ENCODE peak calls at places on chromosome 16, in five cellular contexts. Y is AG09319, U is Peyer's patch, G is left ventricle myocardium inferior, K is mucosa of descending colon. N is an unnamed sample.

GRCh38 chr16:57970971-57971370 is at the start of gene CNGB1:
- DNase-seq in Y (no peak), U (no peak), G (no peak), K (no peak), N (no peak)

GRCh38 chr16:10465821-10466220 is 80.0 kb downstream of the ATF7IP2 start:
- DNase-seq in Y (no peak), U (no peak), G (no peak), K (no peak), N (no peak)

GRCh38 chr16:24568392-24568791 is 29.0 kb downstream of the RBBP6 start:
- DNase-seq in Y (no peak), U (no peak), G (no peak), K (no peak), N (no peak)

GRCh38 chr16:21117567-21117966 is 33.1 kb downstream of the DNAH3 start:
- DNase-seq in Y (no peak), U (no peak), G (no peak), K (no peak), N (no peak)

GRCh38 chr16:89921131-89921698 is 1.9 kb upstream of the TUBB3 start:
- DNase-seq in Y (no peak), U (no peak), G (no peak), K (peak; percentile 48), N (no peak)

GRCh38 chr16:3950343-3951193 is 70.1 kb upstream of the CREBBP start:
- DNase-seq in Y (peak; percentile 95), U (no peak), G (peak; percentile 86), K (peak; percentile 68), N (peak; percentile 26)

GRCh38 chr16:56789360-56789759 is 59.4 kb downstream of the NUP93 start:
- DNase-seq in Y (no peak), U (no peak), G (no peak), K (no peak), N (no peak)

GRCh38 chr16:25419123-25419522 is 161.5 kb upstream of the ZKSCAN2 start:
- DNase-seq in Y (no peak), U (no peak), G (no peak), K (no peak), N (no peak)

GRCh38 chr16:53502331-53503269 is at the start of gene AKTIP:
- DNase-seq in Y (no peak), U (peak; percentile 44), G (peak; percentile 37), K (peak; percentile 80), N (no peak)

DNA sequence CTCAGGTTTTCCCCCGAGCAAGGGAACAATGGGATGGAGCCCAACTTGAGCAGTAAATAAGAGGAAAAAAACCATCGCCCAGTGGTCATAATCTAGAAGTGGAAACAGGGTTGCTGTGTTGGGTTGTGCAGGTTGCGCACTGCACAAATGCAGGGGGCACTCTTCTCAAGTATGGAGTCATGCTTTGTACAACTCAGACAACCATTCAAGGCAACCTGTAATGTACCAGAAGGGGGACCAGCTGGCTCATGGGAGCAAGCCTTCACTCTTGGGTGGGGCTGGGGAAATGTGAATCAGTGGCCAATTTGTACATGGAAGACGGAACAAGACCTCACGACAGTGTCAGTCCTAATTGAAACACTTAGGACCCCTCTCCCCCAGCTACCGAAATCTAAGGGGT is 23.9 kb upstream of the LITAF start:
- DNase-seq in Y (no peak), U (no peak), G (no peak), K (peak; percentile 10), N (no peak)
- TF ChIP-seq CTCF in Y (no peak), U (no peak), G (no peak), K (no peak), N (no peak)

GRCh38 chr16:75219088-75219487 is 300 bp downstream of the CTRB1 start:
- DNase-seq in Y (no peak), U (no peak), G (no peak), K (no peak), N (no peak)
- TF ChIP-seq CTCF in Y (no peak), U (no peak), G (no peak), K (no peak), N (no peak)

DNA sequence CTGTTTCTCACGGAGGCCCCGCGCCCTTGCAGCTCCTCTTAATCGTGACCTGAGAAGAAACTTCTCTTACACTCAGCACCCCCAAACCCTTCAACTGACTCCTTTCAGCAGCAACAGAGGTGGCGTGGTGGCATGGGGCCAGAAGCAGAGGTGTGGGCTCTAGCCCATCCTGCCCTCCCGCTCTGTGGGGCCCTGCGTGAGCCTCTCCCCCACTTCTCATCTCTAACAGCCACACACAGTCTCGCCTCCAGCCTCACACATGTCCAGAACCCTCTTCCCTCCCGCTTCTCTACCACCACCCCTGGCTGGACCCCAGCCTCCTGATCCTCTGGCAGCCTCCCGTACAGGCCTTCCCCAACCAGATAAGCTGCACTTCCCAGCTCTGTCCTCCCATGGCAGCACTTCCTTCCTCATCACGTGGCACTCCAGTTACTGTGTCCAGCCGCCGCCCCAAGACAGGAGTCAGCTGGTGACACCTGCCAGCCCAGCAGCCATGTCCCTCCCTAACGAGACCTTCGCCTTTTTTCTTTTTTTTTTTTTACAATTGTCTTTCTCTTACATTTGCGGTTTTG is 30.5 kb downstream of the NSMCE1 start:
- DNase-seq in Y (no peak), U (peak; percentile 39), G (no peak), K (peak; percentile 89), N (no peak)
- TF ChIP-seq CTCF in Y (no peak), U (no peak), G (no peak), K (no peak), N (no peak)

GRCh38 chr16:26963109-26963508 is 103.6 kb upstream of the C16orf82 start:
- DNase-seq in Y (no peak), U (no peak), G (no peak), K (no peak), N (no peak)
- TF ChIP-seq CTCF in Y (peak; percentile 50), U (no peak), G (no peak), K (no peak), N (peak; percentile 27)

GRCh38 chr16:71963125-71963875 is 36.9 kb downstream of the PKD1L3 start:
- DNase-seq in Y (no peak), U (no peak), G (no peak), K (no peak), N (no peak)

GRCh38 chr16:71966932-71967331 is 33.3 kb downstream of the PKD1L3 start:
- DNase-seq in Y (no peak), U (no peak), G (no peak), K (no peak), N (no peak)

GRCh38 chr16:71956500-71956899 is 43.7 kb downstream of the PKD1L3 start:
- DNase-seq in Y (no peak), U (no peak), G (no peak), K (no peak), N (no peak)

GRCh38 chr16:71965223-71965622 is 35.0 kb downstream of the PKD1L3 start:
- DNase-seq in Y (no peak), U (no peak), G (no peak), K (no peak), N (no peak)

GRCh38 chr16:71961066-71962039 is 38.8 kb downstream of the PKD1L3 start:
- DNase-seq in Y (peak; percentile 65), U (peak; percentile 76), G (peak; percentile 84), K (peak; percentile 62), N (peak; percentile 43)
- TF ChIP-seq CTCF in Y (peak; percentile 89), U (peak; percentile 47), G (peak; percentile 89), K (peak; percentile 53), N (peak; percentile 89)